ENCODE peak calls at places on chromosomes 13 and 19, in eight cellular contexts. One of them, this sample, is unnamed.

GRCh38 chr13:102128216-102128800 is 273.5 kb downstream of the FGF14 start:
- DNase-seq in suprapubic skin: no peak
- DNase-seq in esophagus muscularis mucosa: no peak
- DNase-seq in Panc1: no peak
- DNase-seq in left ventricle myocardium inferior: no peak
- DNase-seq in spleen: no peak
- DNase-seq in fibroblast of lung: peak
- DNase-seq in IMR-90: peak
- DNase-seq in this sample: no peak

GRCh38 chr13:98961204-98962105 is 16.4 kb downstream of the DOCK9 start:
- DNase-seq in fibroblast of lung: no peak
- DNase-seq in suprapubic skin: no peak
- DNase-seq in spleen: no peak
- DNase-seq in IMR-90: no peak
- DNase-seq in left ventricle myocardium inferior: no peak
- DNase-seq in esophagus muscularis mucosa: no peak
- DNase-seq in Panc1: no peak
- DNase-seq in this sample: no peak

GRCh38 chr19:34217952-34218817 is 36.2 kb upstream of the GARRE1 start:
- DNase-seq in left ventricle myocardium inferior: no peak
- DNase-seq in IMR-90: peak
- DNase-seq in suprapubic skin: no peak
- DNase-seq in fibroblast of lung: peak
- DNase-seq in spleen: no peak
- DNase-seq in esophagus muscularis mucosa: no peak
- DNase-seq in Panc1: peak
- DNase-seq in this sample: no peak

GRCh38 chr19:16266586-16266942 is 58.1 kb upstream of the KLF2 start:
- DNase-seq in fibroblast of lung: no peak
- DNase-seq in esophagus muscularis mucosa: no peak
- DNase-seq in suprapubic skin: no peak
- DNase-seq in left ventricle myocardium inferior: no peak
- DNase-seq in IMR-90: no peak
- DNase-seq in spleen: no peak
- DNase-seq in Panc1: no peak
- DNase-seq in this sample: no peak

GRCh38 chr19:40284251-40284500 is 969 bp downstream of the AKT2 start:
- DNase-seq in left ventricle myocardium inferior: no peak
- DNase-seq in Panc1: no peak
- DNase-seq in esophagus muscularis mucosa: no peak
- DNase-seq in IMR-90: no peak
- DNase-seq in fibroblast of lung: no peak
- DNase-seq in spleen: no peak
- DNase-seq in suprapubic skin: no peak
- DNase-seq in this sample: no peak

GRCh38 chr19:17779281-17779930 is 15.5 kb upstream of the B3GNT3 start:
- DNase-seq in esophagus muscularis mucosa: peak
- DNase-seq in IMR-90: peak
- DNase-seq in left ventricle myocardium inferior: no peak
- DNase-seq in Panc1: no peak
- DNase-seq in suprapubic skin: no peak
- DNase-seq in spleen: peak
- DNase-seq in fibroblast of lung: peak
- DNase-seq in this sample: no peak

GRCh38 chr13:45482571-45483173 is 17.9 kb downstream of the COG3 start:
- DNase-seq in spleen: no peak
- DNase-seq in fibroblast of lung: peak
- DNase-seq in Panc1: no peak
- DNase-seq in IMR-90: peak
- DNase-seq in suprapubic skin: no peak
- DNase-seq in esophagus muscularis mucosa: no peak
- DNase-seq in left ventricle myocardium inferior: no peak
- DNase-seq in this sample: no peak

GRCh38 chr13:27923794-27924528 is 4.2 kb downstream of the PDX1 start:
- DNase-seq in fibroblast of lung: no peak
- DNase-seq in IMR-90: no peak
- DNase-seq in Panc1: no peak
- DNase-seq in left ventricle myocardium inferior: no peak
- DNase-seq in suprapubic skin: no peak
- DNase-seq in esophagus muscularis mucosa: no peak
- DNase-seq in spleen: no peak
- DNase-seq in this sample: no peak

GRCh38 chr19:13788991-13789390 is 6.3 kb upstream of the ZSWIM4 start:
- DNase-seq in fibroblast of lung: peak
- DNase-seq in Panc1: no peak
- DNase-seq in left ventricle myocardium inferior: no peak
- DNase-seq in suprapubic skin: no peak
- DNase-seq in esophagus muscularis mucosa: no peak
- DNase-seq in spleen: peak
- DNase-seq in IMR-90: peak
- DNase-seq in this sample: no peak

GRCh38 chr19:58474291-58474996 is 1.7 kb upstream of the ZNF446 start:
- DNase-seq in esophagus muscularis mucosa: no peak
- DNase-seq in IMR-90: peak
- DNase-seq in Panc1: no peak
- DNase-seq in left ventricle myocardium inferior: no peak
- DNase-seq in suprapubic skin: no peak
- DNase-seq in fibroblast of lung: peak
- DNase-seq in spleen: no peak
- DNase-seq in this sample: no peak

GRCh38 chr13:90717451-90717936 is 630.0 kb upstream of the MIR17HG start:
- DNase-seq in fibroblast of lung: peak
- DNase-seq in suprapubic skin: no peak
- DNase-seq in esophagus muscularis mucosa: no peak
- DNase-seq in IMR-90: peak
- DNase-seq in left ventricle myocardium inferior: no peak
- DNase-seq in Panc1: no peak
- DNase-seq in spleen: no peak
- DNase-seq in this sample: no peak

GRCh38 chr13:102402292-102402691 is 444 bp upstream of the FGF14 start:
- DNase-seq in esophagus muscularis mucosa: no peak
- DNase-seq in left ventricle myocardium inferior: peak
- DNase-seq in Panc1: no peak
- DNase-seq in fibroblast of lung: peak
- DNase-seq in suprapubic skin: peak
- DNase-seq in spleen: no peak
- DNase-seq in IMR-90: peak
- DNase-seq in this sample: no peak

GRCh38 chr13:70668293-70668692 is 560.0 kb upstream of the KLHL1 start:
- DNase-seq in left ventricle myocardium inferior: no peak
- DNase-seq in suprapubic skin: no peak
- DNase-seq in esophagus muscularis mucosa: no peak
- DNase-seq in Panc1: no peak
- DNase-seq in IMR-90: no peak
- DNase-seq in fibroblast of lung: no peak
- DNase-seq in spleen: no peak
- DNase-seq in this sample: no peak

GRCh38 chr19:10283301-10283733 is 3.4 kb upstream of the ICAM4 start:
- DNase-seq in left ventricle myocardium inferior: no peak
- DNase-seq in fibroblast of lung: no peak
- DNase-seq in IMR-90: no peak
- DNase-seq in esophagus muscularis mucosa: no peak
- DNase-seq in Panc1: no peak
- DNase-seq in spleen: no peak
- DNase-seq in suprapubic skin: no peak
- DNase-seq in this sample: no peak

GRCh38 chr19:49132974-49133609 is 13.7 kb downstream of the PPFIA3 start:
- DNase-seq in left ventricle myocardium inferior: peak
- DNase-seq in IMR-90: no peak
- DNase-seq in suprapubic skin: no peak
- DNase-seq in spleen: no peak
- DNase-seq in Panc1: no peak
- DNase-seq in fibroblast of lung: no peak
- DNase-seq in esophagus muscularis mucosa: no peak
- DNase-seq in this sample: no peak

GRCh38 chr19:10815969-10816635 is 19.9 kb downstream of the TMED1 start:
- DNase-seq in left ventricle myocardium inferior: no peak
- DNase-seq in suprapubic skin: no peak
- DNase-seq in IMR-90: peak
- DNase-seq in Panc1: no peak
- DNase-seq in fibroblast of lung: no peak
- DNase-seq in esophagus muscularis mucosa: no peak
- DNase-seq in spleen: no peak
- DNase-seq in this sample: no peak

GRCh38 chr13:24233351-24233901 is 72.9 kb downstream of the SPATA13 start:
- DNase-seq in esophagus muscularis mucosa: no peak
- DNase-seq in suprapubic skin: no peak
- DNase-seq in spleen: no peak
- DNase-seq in Panc1: no peak
- DNase-seq in left ventricle myocardium inferior: no peak
- DNase-seq in IMR-90: peak
- DNase-seq in fibroblast of lung: peak
- DNase-seq in this sample: no peak

GRCh38 chr19:38409631-38410133 is 6.8 kb downstream of the FAM98C start:
- DNase-seq in esophagus muscularis mucosa: no peak
- DNase-seq in suprapubic skin: no peak
- DNase-seq in IMR-90: peak
- DNase-seq in fibroblast of lung: peak
- DNase-seq in spleen: no peak
- DNase-seq in Panc1: no peak
- DNase-seq in left ventricle myocardium inferior: peak
- DNase-seq in this sample: no peak

DNA sequence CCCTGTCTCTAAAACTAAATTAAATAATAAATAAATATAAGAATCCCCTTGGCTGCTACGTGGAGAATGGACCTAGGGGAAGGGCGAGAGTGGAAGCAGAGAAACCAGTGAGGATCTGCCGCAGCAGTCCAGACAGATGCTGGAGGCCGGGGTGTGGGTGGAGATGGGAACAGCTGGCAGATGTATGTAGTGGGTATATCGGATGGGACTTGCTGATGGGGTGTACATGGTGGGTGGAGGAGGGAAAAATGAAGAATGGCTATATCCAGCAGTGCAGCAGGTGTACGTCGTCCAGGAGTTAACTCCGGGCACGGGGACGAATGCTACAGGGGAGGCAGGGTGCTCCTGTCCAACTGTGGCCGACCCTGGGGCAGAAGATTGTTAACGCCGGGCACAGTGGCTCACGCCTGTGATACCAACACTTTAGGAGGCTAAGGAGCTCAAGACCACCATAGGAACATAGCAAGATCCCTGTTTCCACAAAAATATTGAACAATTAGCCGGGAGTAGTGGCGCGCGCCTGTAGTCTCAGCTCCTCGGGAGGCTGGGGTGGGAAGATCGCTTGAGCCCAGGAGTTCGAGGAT is 654 bp downstream of the CEP89 start:
- DNase-seq in suprapubic skin: no peak
- DNase-seq in esophagus muscularis mucosa: no peak
- DNase-seq in spleen: no peak
- DNase-seq in Panc1: no peak
- DNase-seq in IMR-90: no peak
- DNase-seq in left ventricle myocardium inferior: no peak
- DNase-seq in fibroblast of lung: no peak
- DNase-seq in this sample: no peak
- H3K27ac ChIP-seq in suprapubic skin: no peak
- H3K27ac ChIP-seq in esophagus muscularis mucosa: peak
- H3K27ac ChIP-seq in spleen: no peak
- H3K27ac ChIP-seq in Panc1: peak
- H3K27ac ChIP-seq in IMR-90: peak
- H3K27ac ChIP-seq in left ventricle myocardium inferior: peak
- H3K27ac ChIP-seq in fibroblast of lung: peak
- H3K27ac ChIP-seq in this sample: no peak

GRCh38 chr13:51730927-51731326 is 73.0 kb downstream of the DHRS12 start:
- DNase-seq in fibroblast of lung: no peak
- DNase-seq in esophagus muscularis mucosa: no peak
- DNase-seq in spleen: no peak
- DNase-seq in left ventricle myocardium inferior: no peak
- DNase-seq in suprapubic skin: no peak
- DNase-seq in Panc1: no peak
- DNase-seq in IMR-90: no peak
- DNase-seq in this sample: no peak
- H3K27ac ChIP-seq in fibroblast of lung: peak
- H3K27ac ChIP-seq in esophagus muscularis mucosa: peak
- H3K27ac ChIP-seq in spleen: no peak
- H3K27ac ChIP-seq in left ventricle myocardium inferior: peak
- H3K27ac ChIP-seq in suprapubic skin: peak
- H3K27ac ChIP-seq in Panc1: no peak
- H3K27ac ChIP-seq in IMR-90: peak
- H3K27ac ChIP-seq in this sample: peak

GRCh38 chr19:678791-679388 is 2.7 kb downstream of the FSTL3 start:
- DNase-seq in fibroblast of lung: no peak
- DNase-seq in spleen: no peak
- DNase-seq in suprapubic skin: no peak
- DNase-seq in IMR-90: no peak
- DNase-seq in esophagus muscularis mucosa: no peak
- DNase-seq in Panc1: no peak
- DNase-seq in left ventricle myocardium inferior: no peak
- DNase-seq in this sample: no peak
- H3K27ac ChIP-seq in fibroblast of lung: peak
- H3K27ac ChIP-seq in spleen: no peak
- H3K27ac ChIP-seq in suprapubic skin: peak
- H3K27ac ChIP-seq in IMR-90: peak
- H3K27ac ChIP-seq in esophagus muscularis mucosa: peak
- H3K27ac ChIP-seq in Panc1: peak
- H3K27ac ChIP-seq in left ventricle myocardium inferior: peak
- H3K27ac ChIP-seq in this sample: peak

GRCh38 chr13:76292031-76292430 is 594.2 kb downstream of the KCTD12 start:
- DNase-seq in IMR-90: no peak
- DNase-seq in left ventricle myocardium inferior: no peak
- DNase-seq in Panc1: no peak
- DNase-seq in spleen: no peak
- DNase-seq in fibroblast of lung: no peak
- DNase-seq in suprapubic skin: no peak
- DNase-seq in esophagus muscularis mucosa: no peak
- DNase-seq in this sample: no peak

GRCh38 chr13:76293346-76293745 is 592.9 kb downstream of the KCTD12 start:
- DNase-seq in IMR-90: peak
- DNase-seq in spleen: no peak
- DNase-seq in suprapubic skin: no peak
- DNase-seq in left ventricle myocardium inferior: no peak
- DNase-seq in esophagus muscularis mucosa: no peak
- DNase-seq in Panc1: no peak
- DNase-seq in fibroblast of lung: peak
- DNase-seq in this sample: no peak

GRCh38 chr13:76289558-76289957 is 596.6 kb downstream of the KCTD12 start:
- DNase-seq in spleen: no peak
- DNase-seq in fibroblast of lung: peak
- DNase-seq in Panc1: no peak
- DNase-seq in suprapubic skin: no peak
- DNase-seq in esophagus muscularis mucosa: no peak
- DNase-seq in left ventricle myocardium inferior: no peak
- DNase-seq in IMR-90: no peak
- DNase-seq in this sample: no peak

GRCh38 chr13:76293751-76294150 is 592.5 kb downstream of the KCTD12 start:
- DNase-seq in IMR-90: no peak
- DNase-seq in left ventricle myocardium inferior: no peak
- DNase-seq in spleen: no peak
- DNase-seq in Panc1: no peak
- DNase-seq in suprapubic skin: no peak
- DNase-seq in fibroblast of lung: peak
- DNase-seq in esophagus muscularis mucosa: no peak
- DNase-seq in this sample: no peak

DNA sequence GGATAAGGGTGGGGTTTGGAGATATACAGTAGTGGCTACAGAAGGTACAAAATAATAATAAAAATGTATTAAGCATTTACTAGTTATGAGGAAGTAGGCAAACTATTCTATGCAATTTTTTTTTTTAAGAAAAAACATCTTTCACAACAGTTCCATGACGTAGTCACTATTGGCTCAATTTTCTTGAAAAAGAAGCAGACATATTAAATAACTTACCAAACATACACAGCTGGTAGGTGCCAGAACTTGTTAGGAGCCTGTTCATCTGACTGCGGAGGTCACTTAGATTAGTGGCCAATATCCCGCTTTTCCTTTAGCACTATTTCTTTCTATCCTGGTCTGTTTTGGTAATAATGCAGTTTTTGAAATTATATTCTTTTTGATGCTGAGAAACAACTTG is 593.5 kb downstream of the KCTD12 start:
- DNase-seq in IMR-90: no peak
- DNase-seq in esophagus muscularis mucosa: no peak
- DNase-seq in spleen: no peak
- DNase-seq in left ventricle myocardium inferior: no peak
- DNase-seq in suprapubic skin: no peak
- DNase-seq in fibroblast of lung: peak
- DNase-seq in Panc1: no peak
- DNase-seq in this sample: no peak
- H3K27ac ChIP-seq in IMR-90: no peak
- H3K27ac ChIP-seq in esophagus muscularis mucosa: no peak
- H3K27ac ChIP-seq in spleen: no peak
- H3K27ac ChIP-seq in left ventricle myocardium inferior: no peak
- H3K27ac ChIP-seq in suprapubic skin: no peak
- H3K27ac ChIP-seq in fibroblast of lung: no peak
- H3K27ac ChIP-seq in Panc1: no peak
- H3K27ac ChIP-seq in this sample: peak